ENCODE peak calls at places on chromosomes 7 and 10, in nine cellular contexts. B is lower lobe of right lung, N is tibial nerve, T is cardiac fibroblast, H is chondrocyte, C is nephron progenitor cell, X is cardiac muscle cell, J is GM13976, U is BE2C. Y is an unnamed sample.

GRCh38 chr10:50396491-50397311 is 145.4 kb upstream of the ASAH2 start:
- DNase-seq in B (no peak), N (no peak), T (peak), H (no peak), C (no peak), X (peak), J (peak), U (no peak), Y (no peak)

GRCh38 chr10:92342801-92343200 is 51.8 kb downstream of the MARCHF5 start:
- DNase-seq in B (no peak), N (no peak), T (no peak), H (no peak), C (no peak), X (no peak), J (no peak), U (no peak), Y (no peak)

GRCh38 chr7:42035205-42035604 is 201.8 kb downstream of the GLI3 start:
- DNase-seq in B (no peak), N (no peak), T (peak), H (no peak), C (no peak), X (peak), J (no peak), U (no peak), Y (no peak)

GRCh38 chr10:11255796-11256444 is 238.2 kb downstream of the CELF2 start:
- DNase-seq in B (no peak), N (no peak), T (no peak), H (no peak), C (no peak), X (no peak), J (no peak), U (no peak), Y (no peak)

GRCh38 chr7:25619963-25620799 is 391.9 kb upstream of the NPVF start:
- DNase-seq in B (no peak), N (no peak), T (peak), H (no peak), C (no peak), X (peak), J (no peak), U (peak), Y (no peak)

GRCh38 chr10:86337121-86337601 is 29.4 kb downstream of the GRID1 start:
- DNase-seq in B (peak), N (no peak), T (no peak), H (peak), C (no peak), X (no peak), J (peak), U (no peak), Y (peak)

GRCh38 chr10:5811387-5811821 is 1.8 kb downstream of the GDI2 start:
- DNase-seq in B (no peak), N (no peak), T (peak), H (no peak), C (no peak), X (peak), J (no peak), U (no peak), Y (no peak)

GRCh38 chr7:140673770-140674155 is 1.0 kb downstream of the ADCK2 start:
- DNase-seq in B (no peak), N (no peak), T (no peak), H (peak), C (no peak), X (no peak), J (no peak), U (no peak), Y (no peak)

GRCh38 chr10:131808370-131808930 is 92.4 kb upstream of the PPP2R2D start:
- DNase-seq in B (peak), N (no peak), T (no peak), H (no peak), C (no peak), X (no peak), J (no peak), U (no peak), Y (no peak)

GRCh38 chr7:150871601-150872000 is 19.3 kb downstream of the AOC1 start:
- DNase-seq in B (no peak), N (no peak), T (no peak), H (no peak), C (no peak), X (no peak), J (no peak), U (no peak), Y (no peak)

GRCh38 chr7:92246363-92247101 is 758 bp downstream of the ANKIB1 start:
- DNase-seq in B (peak), N (no peak), T (peak), H (no peak), C (peak), X (peak), J (peak), U (peak), Y (peak)

GRCh38 chr10:47346572-47347302 is 1.4 kb upstream of the RBP3 start:
- DNase-seq in B (peak), N (no peak), T (peak), H (peak), C (no peak), X (no peak), J (no peak), U (no peak), Y (no peak)

GRCh38 chr7:107563072-107563760 is 504 bp downstream of the COG5 start:
- DNase-seq in B (no peak), N (no peak), T (no peak), H (no peak), C (no peak), X (no peak), J (no peak), U (no peak), Y (no peak)

GRCh38 chr7:44100458-44101303 is 3.5 kb upstream of the AEBP1 start:
- DNase-seq in B (no peak), N (no peak), T (peak), H (no peak), C (no peak), X (peak), J (no peak), U (no peak), Y (peak)

GRCh38 chr7:17910377-17910776 is 29.9 kb downstream of the SNX13 start:
- DNase-seq in B (no peak), N (no peak), T (no peak), H (no peak), C (no peak), X (no peak), J (no peak), U (no peak), Y (no peak)

GRCh38 chr10:78432582-78432981 is 398.9 kb downstream of the RPS24 start:
- DNase-seq in B (no peak), N (peak), T (peak), H (no peak), C (no peak), X (peak), J (no peak), U (peak), Y (no peak)

GRCh38 chr7:140251824-140252555 is 75.2 kb upstream of the KDM7A start:
- DNase-seq in B (no peak), N (no peak), T (no peak), H (no peak), C (no peak), X (no peak), J (no peak), U (no peak), Y (no peak)

GRCh38 chr10:117830832-117831231 is 215.9 kb downstream of the RAB11FIP2 start:
- DNase-seq in B (no peak), N (no peak), T (no peak), H (no peak), C (no peak), X (no peak), J (peak), U (no peak), Y (no peak)

GRCh38 chr7:132307465-132307864 is 268.8 kb downstream of the PLXNA4 start:
- DNase-seq in B (no peak), N (no peak), T (no peak), H (no peak), C (no peak), X (no peak), J (no peak), U (no peak), Y (no peak)

GRCh38 chr10:13695588-13695987 is 108.8 kb downstream of the PRPF18 start:
- DNase-seq in B (no peak), N (no peak), T (no peak), H (no peak), C (no peak), X (no peak), J (no peak), U (no peak), Y (no peak)

GRCh38 chr7:19009241-19009935 is 108.0 kb downstream of the TWIST1 start:
- DNase-seq in B (no peak), N (no peak), T (peak), H (no peak), C (no peak), X (peak), J (no peak), U (no peak), Y (no peak)

GRCh38 chr10:131849591-131850489 is 51.0 kb upstream of the PPP2R2D start:
- DNase-seq in B (no peak), N (no peak), T (no peak), H (peak), C (no peak), X (no peak), J (no peak), U (peak), Y (no peak)

GRCh38 chr10:70337201-70337651 is 45.2 kb downstream of the LRRC20 start:
- DNase-seq in B (no peak), N (no peak), T (no peak), H (peak), C (no peak), X (no peak), J (no peak), U (no peak), Y (no peak)

GRCh38 chr10:34792881-34793280 is 22.2 kb downstream of the PARD3 start:
- DNase-seq in B (no peak), N (no peak), T (no peak), H (no peak), C (no peak), X (no peak), J (no peak), U (peak), Y (no peak)

GRCh38 chr7:39539816-39540215 is 26.4 kb upstream of the YAE1 start:
- DNase-seq in B (no peak), N (no peak), T (no peak), H (no peak), C (peak), X (no peak), J (no peak), U (no peak), Y (no peak)

GRCh38 chr7:46156039-46156438 is 235.0 kb upstream of the IGFBP3 start:
- DNase-seq in B (no peak), N (no peak), T (no peak), H (no peak), C (no peak), X (no peak), J (no peak), U (no peak), Y (no peak)

GRCh38 chr10:122388287-122388997 is 13.9 kb downstream of the PLEKHA1 start:
- DNase-seq in B (no peak), N (no peak), T (no peak), H (no peak), C (no peak), X (no peak), J (no peak), U (no peak), Y (no peak)

GRCh38 chr10:131980321-131980720 is 1.4 kb downstream of the BNIP3 start:
- DNase-seq in B (no peak), N (no peak), T (no peak), H (no peak), C (no peak), X (no peak), J (no peak), U (no peak), Y (no peak)

GRCh38 chr7:112080441-112080840 is 125.8 kb downstream of the DOCK4 start:
- DNase-seq in B (no peak), N (no peak), T (peak), H (no peak), C (no peak), X (peak), J (no peak), U (no peak), Y (no peak)

GRCh38 chr10:11168423-11169100 is 150.9 kb downstream of the CELF2 start:
- DNase-seq in B (no peak), N (no peak), T (no peak), H (no peak), C (no peak), X (no peak), J (no peak), U (no peak), Y (no peak)

GRCh38 chr7:47483604-47484273 is 98.2 kb downstream of the TNS3 start:
- DNase-seq in B (no peak), N (no peak), T (peak), H (no peak), C (no peak), X (peak), J (no peak), U (no peak), Y (no peak)

GRCh38 chr7:115086146-115086841 is 164.4 kb downstream of the MDFIC start:
- DNase-seq in B (no peak), N (no peak), T (no peak), H (no peak), C (no peak), X (no peak), J (no peak), U (no peak), Y (no peak)
- TF ChIP-seq CTCF in B (no peak), N (no peak), T (no peak), H (peak), C (no peak), X (no peak), J (no peak), U (no peak), Y (no peak)

GRCh38 chr7:64887756-64888508 is 15.1 kb upstream of the ZNF273 start:
- DNase-seq in B (peak), N (no peak), T (no peak), H (no peak), C (peak), X (no peak), J (peak), U (no peak), Y (peak)
- TF ChIP-seq CTCF in B (peak), N (peak), T (peak), H (peak), C (peak), X (peak), J (no peak), U (no peak), Y (peak)

GRCh38 chr10:60848680-60849079 is 70.4 kb downstream of the CDK1 start:
- DNase-seq in B (no peak), N (no peak), T (no peak), H (no peak), C (no peak), X (no peak), J (no peak), U (no peak), Y (no peak)

GRCh38 chr10:60848126-60848525 is 69.8 kb downstream of the CDK1 start:
- DNase-seq in B (no peak), N (no peak), T (peak), H (no peak), C (no peak), X (peak), J (no peak), U (no peak), Y (no peak)

GRCh38 chr10:60845038-60845437 is 66.8 kb downstream of the CDK1 start:
- DNase-seq in B (no peak), N (no peak), T (no peak), H (no peak), C (no peak), X (no peak), J (no peak), U (no peak), Y (no peak)

GRCh38 chr10:60849217-60849616 is 70.9 kb downstream of the CDK1 start:
- DNase-seq in B (no peak), N (no peak), T (peak), H (no peak), C (no peak), X (no peak), J (no peak), U (no peak), Y (no peak)

GRCh38 chr10:60846173-60846572 is 67.9 kb downstream of the CDK1 start:
- DNase-seq in B (no peak), N (no peak), T (peak), H (no peak), C (no peak), X (peak), J (no peak), U (no peak), Y (no peak)
- TF ChIP-seq CTCF in B (no peak), N (no peak), T (no peak), H (peak), C (no peak), X (peak), J (no peak), U (no peak), Y (no peak)

GRCh38 chr10:45155784-45156183 is 155.1 kb downstream of the ZNF22 start:
- DNase-seq in B (no peak), N (no peak), T (no peak), H (no peak), C (no peak), X (no peak), J (no peak), U (no peak), Y (no peak)
- TF ChIP-seq CTCF in B (no peak), N (no peak), T (no peak), H (no peak), C (no peak), X (no peak), J (no peak), U (peak), Y (no peak)

DNA sequence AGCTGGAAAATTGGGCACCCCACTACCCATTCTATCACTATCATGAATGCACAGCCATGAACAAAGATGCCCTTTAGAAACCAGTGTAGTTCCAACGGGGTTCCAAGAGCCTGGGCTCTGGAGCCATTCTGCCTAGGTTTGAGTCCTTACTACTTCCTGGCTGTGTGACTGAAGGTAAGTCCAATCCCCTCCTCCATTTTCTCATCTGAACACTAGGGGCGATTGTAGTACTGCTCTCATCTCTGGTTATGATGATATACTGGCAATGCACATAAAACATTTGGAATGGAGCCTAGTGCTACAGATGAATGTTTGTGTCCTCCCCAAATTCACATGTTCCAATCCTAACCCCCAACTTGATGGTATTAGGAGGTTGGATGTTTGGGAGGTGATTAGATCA is 28.1 kb upstream of the CDH23 start:
- DNase-seq in B (no peak), N (no peak), T (no peak), H (no peak), C (no peak), X (no peak), J (no peak), U (no peak), Y (no peak)
- TF ChIP-seq CTCF in B (no peak), N (no peak), T (no peak), H (no peak), C (no peak), X (peak), J (no peak), U (peak), Y (no peak)

DNA sequence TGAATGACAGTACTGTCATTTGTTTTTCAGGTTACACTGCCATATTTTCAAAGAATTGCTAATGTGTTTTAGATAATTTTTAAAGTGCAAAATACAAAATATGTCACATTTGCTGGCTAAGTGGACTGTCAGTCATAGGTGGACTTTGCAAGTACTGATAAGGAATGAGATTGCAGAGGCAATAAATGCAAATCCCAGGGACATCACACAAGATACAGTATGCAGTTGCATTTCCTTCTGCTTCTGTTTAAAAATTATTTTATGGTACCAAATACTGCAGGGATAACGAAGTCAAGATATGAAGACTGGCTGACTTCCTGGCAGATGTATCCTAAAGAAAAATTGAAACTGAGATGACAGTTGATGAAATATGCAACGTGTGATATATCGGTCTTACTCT is 237.6 kb upstream of the MAGI2 start:
- DNase-seq in B (no peak), N (no peak), T (no peak), H (no peak), C (no peak), X (no peak), J (no peak), U (no peak), Y (no peak)
- TF ChIP-seq CTCF in B (no peak), N (no peak), T (no peak), H (no peak), C (no peak), X (no peak), J (no peak), U (no peak), Y (no peak)

GRCh38 chr7:26856481-26856880 is 7.9 kb downstream of the SKAP2 start:
- DNase-seq in B (no peak), N (no peak), T (no peak), H (no peak), C (no peak), X (no peak), J (no peak), U (no peak), Y (no peak)

GRCh38 chr7:26854932-26855331 is 9.5 kb downstream of the SKAP2 start:
- DNase-seq in B (no peak), N (no peak), T (no peak), H (no peak), C (no peak), X (no peak), J (no peak), U (no peak), Y (no peak)

GRCh38 chr7:26857170-26857533 is 7.2 kb downstream of the SKAP2 start:
- DNase-seq in B (no peak), N (no peak), T (no peak), H (no peak), C (no peak), X (no peak), J (no peak), U (no peak), Y (no peak)

GRCh38 chr7:26855421-26855820 is 9.0 kb downstream of the SKAP2 start:
- DNase-seq in B (no peak), N (no peak), T (no peak), H (no peak), C (no peak), X (no peak), J (no peak), U (no peak), Y (no peak)

DNA sequence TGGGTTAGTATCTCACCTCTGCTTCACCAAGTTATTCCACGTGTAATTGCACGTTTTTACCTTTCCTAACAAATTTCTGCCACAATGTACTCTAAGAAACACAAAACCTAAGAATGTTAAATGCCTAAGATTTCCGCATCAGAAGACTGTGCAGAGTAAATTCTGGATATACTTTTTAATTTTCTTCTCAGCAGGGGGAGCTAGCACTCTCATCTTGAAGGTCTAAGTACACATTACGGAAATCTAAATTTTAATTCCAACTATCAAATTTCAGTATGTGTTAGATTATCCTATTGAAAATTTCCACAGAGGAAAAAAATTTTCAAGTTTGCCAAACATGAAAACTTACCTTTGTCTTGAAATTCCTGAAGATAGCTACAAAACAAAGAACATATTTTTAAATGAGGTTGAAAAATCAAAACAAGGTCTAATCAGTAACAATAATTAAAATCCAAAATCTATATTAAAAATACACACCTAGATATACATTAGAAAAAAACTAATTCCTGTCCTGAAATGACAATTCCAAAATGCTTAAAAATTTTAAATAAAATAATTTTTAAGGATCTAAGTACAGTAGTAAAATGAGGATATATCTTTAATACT is 10.5 kb downstream of the SKAP2 start:
- DNase-seq in B (no peak), N (no peak), T (peak), H (no peak), C (no peak), X (peak), J (no peak), U (no peak), Y (no peak)
- TF ChIP-seq CTCF in B (peak), N (peak), T (peak), H (peak), C (peak), X (peak), J (no peak), U (peak), Y (peak)

GRCh38 chr7:133850497-133851070 is 276.6 kb upstream of the LRGUK start:
- DNase-seq in B (no peak), N (no peak), T (peak), H (no peak), C (no peak), X (no peak), J (no peak), U (no peak), Y (no peak)

GRCh38 chr7:133846203-133846945 is 280.8 kb upstream of the LRGUK start:
- DNase-seq in B (no peak), N (no peak), T (no peak), H (no peak), C (no peak), X (no peak), J (no peak), U (peak), Y (no peak)

GRCh38 chr7:133854739-133855138 is 272.4 kb upstream of the LRGUK start:
- DNase-seq in B (no peak), N (no peak), T (peak), H (no peak), C (no peak), X (peak), J (peak), U (no peak), Y (no peak)

GRCh38 chr7:133853706-133854276 is 273.3 kb upstream of the LRGUK start:
- DNase-seq in B (peak), N (no peak), T (peak), H (no peak), C (peak), X (peak), J (peak), U (peak), Y (no peak)

GRCh38 chr7:133851416-133851815 is 275.7 kb upstream of the LRGUK start:
- DNase-seq in B (no peak), N (no peak), T (no peak), H (no peak), C (no peak), X (no peak), J (no peak), U (no peak), Y (no peak)
- TF ChIP-seq CTCF in B (no peak), N (no peak), T (no peak), H (no peak), C (no peak), X (no peak), J (no peak), U (no peak), Y (no peak)

GRCh38 chr10:99370993-99371392 is 41.8 kb downstream of the CNNM1 start:
- DNase-seq in B (no peak), N (no peak), T (peak), H (no peak), C (no peak), X (peak), J (peak), U (no peak), Y (no peak)
- TF ChIP-seq CTCF in B (peak), N (no peak), T (peak), H (peak), C (peak), X (peak), J (no peak), U (peak), Y (peak)